ENCODE peak calls at places on chromosomes 7 and 10, in ten cellular contexts. H, E, A, M, C, D, Y, P, I and T are unnamed samples.

GRCh38 chr10:7285545-7286322 is 125.1 kb downstream of the SFMBT2 start:
- DNase-seq in H (no peak), E (no peak), A (no peak), M (no peak), C (no peak), D (no peak), Y (no peak), P (no peak), I (no peak), T (no peak)

GRCh38 chr7:66629222-66629658 is 559 bp downstream of the KCTD7 start:
- DNase-seq in H (no peak), E (no peak), A (no peak), M (no peak), C (no peak), D (no peak), Y (no peak), P (no peak), I (no peak), T (no peak)

GRCh38 chr7:134589491-134589941 is 40.6 kb downstream of the AKR1B15 start:
- DNase-seq in H (peak; percentile 55), E (no peak), A (no peak), M (no peak), C (peak; percentile 24), D (no peak), Y (peak; percentile 87), P (no peak), I (no peak), T (no peak)

GRCh38 chr10:28663576-28664368 is 13.5 kb upstream of the BAMBI start:
- DNase-seq in H (peak; percentile 80), E (no peak), A (peak; percentile 91), M (no peak), C (peak; percentile 80), D (peak; percentile 84), Y (peak; percentile 86), P (peak; percentile 81), I (peak; percentile 69), T (peak; percentile 76)

GRCh38 chr10:32271617-32272016 is 75.3 kb downstream of the EPC1 start:
- DNase-seq in H (no peak), E (no peak), A (no peak), M (no peak), C (peak; percentile 63), D (no peak), Y (peak; percentile 14), P (no peak), I (no peak), T (no peak)

GRCh38 chr10:132187421-132188138 is 832 bp downstream of the DPYSL4 start:
- DNase-seq in H (no peak), E (no peak), A (no peak), M (no peak), C (no peak), D (no peak), Y (no peak), P (peak; percentile 62), I (no peak), T (no peak)

GRCh38 chr10:69648461-69648860 is 18.4 kb downstream of the FAM241B start:
- DNase-seq in H (no peak), E (no peak), A (no peak), M (no peak), C (no peak), D (no peak), Y (no peak), P (no peak), I (no peak), T (no peak)

GRCh38 chr7:11212816-11213215 is 239.1 kb downstream of the PHF14 start:
- DNase-seq in H (peak; percentile 52), E (no peak), A (no peak), M (no peak), C (no peak), D (no peak), Y (peak; percentile 84), P (no peak), I (no peak), T (no peak)

GRCh38 chr10:83432296-83433045 is 706.8 kb upstream of the GHITM start:
- DNase-seq in H (no peak), E (no peak), A (no peak), M (no peak), C (no peak), D (no peak), Y (no peak), P (no peak), I (peak; percentile 16), T (no peak)

GRCh38 chr10:46536171-46536570 is 20.3 kb downstream of the GPRIN2 start:
- DNase-seq in H (no peak), E (no peak), A (no peak), M (no peak), C (no peak), D (no peak), Y (no peak), P (peak; percentile 60), I (no peak), T (no peak)

GRCh38 chr7:29102554-29103151 is 43.7 kb downstream of the CPVL start:
- DNase-seq in H (peak; percentile 44), E (no peak), A (no peak), M (peak; percentile 46), C (peak; percentile 70), D (peak; percentile 78), Y (peak; percentile 70), P (peak; percentile 72), I (peak; percentile 68), T (peak; percentile 61)

GRCh38 chr10:22437620-22438588 is 92.6 kb downstream of the SPAG6 start:
- DNase-seq in H (no peak), E (no peak), A (no peak), M (no peak), C (no peak), D (peak; percentile 58), Y (peak; percentile 49), P (no peak), I (no peak), T (peak; percentile 44)

GRCh38 chr10:16950686-16951681 is 133.8 kb upstream of the RSU1 start:
- DNase-seq in H (peak; percentile 70), E (no peak), A (no peak), M (peak; percentile 47), C (peak; percentile 61), D (no peak), Y (peak; percentile 23), P (no peak), I (peak; percentile 5), T (peak; percentile 44)

GRCh38 chr10:93072225-93072712 is 1.4 kb upstream of the CYP26A1 start:
- DNase-seq in H (no peak), E (no peak), A (no peak), M (no peak), C (no peak), D (no peak), Y (peak; percentile 21), P (no peak), I (no peak), T (peak; percentile 4)

GRCh38 chr10:5502903-5503835 is 3.8 kb upstream of the CALML5 start:
- DNase-seq in H (no peak), E (no peak), A (no peak), M (no peak), C (no peak), D (no peak), Y (peak; percentile 76), P (no peak), I (no peak), T (no peak)

GRCh38 chr10:76649271-76649670 is 988.3 kb downstream of the KCNMA1 start:
- DNase-seq in H (no peak), E (no peak), A (no peak), M (no peak), C (no peak), D (no peak), Y (no peak), P (no peak), I (no peak), T (no peak)

GRCh38 chr7:18590259-18590658 is 94.7 kb downstream of the HDAC9 start:
- DNase-seq in H (no peak), E (no peak), A (no peak), M (no peak), C (no peak), D (no peak), Y (no peak), P (no peak), I (peak; percentile 49), T (no peak)

GRCh38 chr10:23194966-23195845 is 3.1 kb downstream of the PTF1A start:
- DNase-seq in H (no peak), E (no peak), A (no peak), M (no peak), C (no peak), D (no peak), Y (no peak), P (no peak), I (no peak), T (no peak)

DNA sequence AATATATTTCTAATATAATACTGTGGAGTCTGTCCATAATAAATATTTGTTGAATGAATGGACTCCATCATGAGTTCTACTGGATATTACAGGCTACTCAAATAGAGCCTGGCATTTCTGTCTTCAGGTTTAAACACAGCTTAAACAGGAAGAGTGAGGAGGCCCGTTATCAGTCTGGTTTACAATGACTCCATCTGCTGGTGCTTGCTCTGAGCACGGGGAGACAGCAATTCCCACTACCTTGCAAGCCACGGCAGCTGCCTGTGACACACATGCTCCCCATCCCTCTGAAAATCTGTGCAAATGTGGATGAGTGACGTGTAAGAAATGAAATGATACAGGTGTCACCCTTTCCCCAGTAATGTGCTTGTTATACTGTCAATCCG is 293.5 kb upstream of the IMMP2L start:
- DNase-seq in H (no peak), E (no peak), A (no peak), M (no peak), C (peak; percentile 25), D (no peak), Y (peak; percentile 12), P (no peak), I (peak; percentile 18), T (no peak)
- TF ChIP-seq CTCF in H (no peak), E (no peak), A (peak; percentile 13), M (peak; percentile 33), C (peak; percentile 9), D (no peak), Y (no peak), P (no peak), I (peak; percentile 9), T (no peak)

GRCh38 chr7:1368682-1369571 is 90.3 kb downstream of the MICALL2 start:
- DNase-seq in H (no peak), E (no peak), A (no peak), M (peak; percentile 81), C (no peak), D (no peak), Y (peak; percentile 43), P (peak; percentile 53), I (peak; percentile 90), T (peak; percentile 54)
- TF ChIP-seq CTCF in H (peak; percentile 52), E (no peak), A (peak; percentile 41), M (no peak), C (no peak), D (no peak), Y (peak; percentile 27), P (no peak), I (peak; percentile 66), T (peak; percentile 30)

GRCh38 chr7:158407581-158408331 is 179.9 kb downstream of the PTPRN2 start:
- DNase-seq in H (peak; percentile 23), E (no peak), A (no peak), M (no peak), C (peak; percentile 40), D (no peak), Y (peak; percentile 71), P (no peak), I (peak; percentile 75), T (no peak)
- TF ChIP-seq CTCF in H (peak; percentile 61), E (peak; percentile 39), A (peak; percentile 41), M (no peak), C (peak; percentile 8), D (peak; percentile 34), Y (peak; percentile 72), P (peak; percentile 24), I (peak; percentile 46), T (peak; percentile 46)

DNA sequence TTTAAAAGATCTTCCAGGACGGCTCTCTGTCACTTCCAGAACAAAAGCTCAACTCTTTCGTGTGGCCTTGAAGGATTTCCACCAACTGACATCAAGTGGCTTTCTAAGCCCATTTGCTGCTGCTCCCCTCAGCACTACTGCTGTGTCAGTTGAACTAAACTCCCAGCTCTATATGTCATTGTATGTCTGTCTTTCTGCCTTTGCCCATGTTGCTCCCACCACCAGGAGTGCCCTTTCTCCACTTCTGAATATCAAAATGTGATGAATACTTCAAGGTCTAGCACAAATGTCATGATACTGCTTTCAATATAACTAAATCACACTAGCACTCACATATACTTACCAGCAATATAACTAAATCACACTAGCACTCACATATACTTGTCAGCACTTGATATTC is 138.3 kb downstream of the ATXN7L1 start:
- DNase-seq in H (no peak), E (no peak), A (no peak), M (no peak), C (no peak), D (no peak), Y (peak; percentile 10), P (no peak), I (no peak), T (no peak)
- TF ChIP-seq CTCF in H (peak; percentile 18), E (no peak), A (no peak), M (no peak), C (peak; percentile 6), D (no peak), Y (peak; percentile 44), P (no peak), I (no peak), T (no peak)